ENCODE peak calls at places on chromosome 6, in four cellular contexts. T, D, F and I are unnamed samples.

GRCh38 chr6:137120748-137121147 is 52.7 kb downstream of the IL22RA2 start:
- DNase-seq in T (no peak), D (no peak), F (no peak), I (no peak)

GRCh38 chr6:161481786-161482516 is 208.1 kb upstream of the AGPAT4 start:
- DNase-seq in T (no peak), D (no peak), F (no peak), I (peak; percentile 74)

GRCh38 chr6:129342243-129342642 is 367.7 kb downstream of the ARHGAP18 start:
- DNase-seq in T (no peak), D (no peak), F (no peak), I (peak; percentile 88)

GRCh38 chr6:18415671-18416340 is 28.7 kb downstream of the RNF144B start:
- DNase-seq in T (no peak), D (no peak), F (no peak), I (peak; percentile 29)

GRCh38 chr6:52284131-52284459 is 447 bp downstream of the MCM3 start:
- DNase-seq in T (no peak), D (peak; percentile 74), F (peak; percentile 92), I (peak; percentile 21)

GRCh38 chr6:43334466-43335095 is 26.0 kb upstream of the CRIP3 start:
- DNase-seq in T (no peak), D (peak; percentile 20), F (peak; percentile 52), I (peak; percentile 67)

GRCh38 chr6:106739387-106739786 is 110.0 kb downstream of the QRSL1 start:
- DNase-seq in T (no peak), D (no peak), F (no peak), I (no peak)

GRCh38 chr6:117616971-117617765 is 14.9 kb upstream of the GOPC start:
- DNase-seq in T (no peak), D (peak; percentile 65), F (no peak), I (no peak)

GRCh38 chr6:13760948-13761347 is 49.3 kb upstream of the RANBP9 start:
- DNase-seq in T (no peak), D (no peak), F (no peak), I (peak; percentile 92)

GRCh38 chr6:135411339-135411738 is 86.2 kb downstream of the AHI1 start:
- DNase-seq in T (no peak), D (no peak), F (no peak), I (peak; percentile 5)

GRCh38 chr6:1346556-1347186 is 34.8 kb downstream of the FOXQ1 start:
- DNase-seq in T (no peak), D (no peak), F (peak; percentile 52), I (no peak)

GRCh38 chr6:29479560-29479959 is 8.2 kb downstream of the MAS1L start:
- DNase-seq in T (no peak), D (no peak), F (no peak), I (no peak)

GRCh38 chr6:106581468-106581867 is 47.8 kb downstream of the RTN4IP1 start:
- DNase-seq in T (no peak), D (no peak), F (no peak), I (no peak)

GRCh38 chr6:13832778-13833177 is 18.4 kb upstream of the MCUR1 start:
- DNase-seq in T (no peak), D (no peak), F (no peak), I (no peak)

GRCh38 chr6:88490865-88491264 is 324.7 kb upstream of the CNR1 start:
- DNase-seq in T (no peak), D (no peak), F (no peak), I (peak; percentile 90)

GRCh38 chr6:3669916-3670315 is 81.6 kb downstream of the PXDC1 start:
- DNase-seq in T (no peak), D (peak; percentile 2), F (no peak), I (no peak)

GRCh38 chr6:105077592-105078463 is 102.0 kb downstream of the POPDC3 start:
- DNase-seq in T (no peak), D (peak; percentile 29), F (no peak), I (peak; percentile 69)

GRCh38 chr6:150276168-150276958 is 92.4 kb upstream of the IYD start:
- DNase-seq in T (no peak), D (no peak), F (no peak), I (no peak)

GRCh38 chr6:138410048-138410735 is 6.2 kb downstream of the HEBP2 start:
- DNase-seq in T (no peak), D (no peak), F (no peak), I (peak; percentile 88)

GRCh38 chr6:16674666-16675392 is 86.4 kb downstream of the ATXN1 start:
- DNase-seq in T (no peak), D (no peak), F (no peak), I (peak; percentile 69)

GRCh38 chr6:90241229-90241873 is 55.3 kb downstream of the BACH2 start:
- DNase-seq in T (no peak), D (no peak), F (peak; percentile 53), I (no peak)

GRCh38 chr6:15363523-15364400 is 117.9 kb downstream of the JARID2 start:
- DNase-seq in T (no peak), D (peak; percentile 65), F (peak; percentile 30), I (no peak)

GRCh38 chr6:165586706-165587105 is 76.3 kb downstream of the PDE10A start:
- DNase-seq in T (no peak), D (no peak), F (no peak), I (no peak)

GRCh38 chr6:141988954-141989705 is 143.6 kb upstream of the GJE1 start:
- DNase-seq in T (peak; percentile 5), D (peak; percentile 51), F (peak; percentile 81), I (peak; percentile 86)

GRCh38 chr6:14454467-14454763 is 336.8 kb downstream of the CD83 start:
- DNase-seq in T (peak; percentile 40), D (no peak), F (no peak), I (no peak)

GRCh38 chr6:154301086-154301625 is 55.4 kb downstream of the IPCEF1 start:
- DNase-seq in T (no peak), D (no peak), F (no peak), I (no peak)

GRCh38 chr6:444653-445275 is 53.2 kb downstream of the IRF4 start:
- DNase-seq in T (peak; percentile 67), D (no peak), F (no peak), I (no peak)

GRCh38 chr6:135006386-135006914 is 48.2 kb downstream of the HBS1L start:
- DNase-seq in T (no peak), D (no peak), F (no peak), I (peak; percentile 7)

GRCh38 chr6:149075616-149076354 is 241.7 kb upstream of the TAB2 start:
- DNase-seq in T (no peak), D (no peak), F (no peak), I (peak; percentile 32)